ENCODE peak calls at places on chromosomes 13 and 19, in ten cellular contexts. One of them, this sample, is unnamed.
A peak's percentile ranks its signal among the peaks of the same experiment; 100 is the strongest.

GRCh38 chr19:6021878-6022569 is 44.1 kb upstream of the RANBP3 start:
- DNase-seq in globus pallidus: peak; percentile 70
- DNase-seq in choroid plexus epithelial cell: peak; percentile 91
- DNase-seq in left ventricle myocardium superior: peak; percentile 82
- DNase-seq in RWPE1: peak; percentile 40
- DNase-seq in naive thymus-derived CD8-positive, alpha-beta T cell: peak; percentile 74
- DNase-seq in neural crest cell: peak; percentile 86
- DNase-seq in fibroblast of mammary gland: peak; percentile 78
- DNase-seq in stimulated activated CD8-positive, alpha-beta memory T cell treated with anti-CD3 and anti-CD28 coated beads, Interleukin-15, amount 100 ng/mL, for 48 hours: peak; percentile 60
- DNase-seq in GM06990: peak; percentile 43
- DNase-seq in this sample: peak; percentile 76

GRCh38 chr13:21259571-21260455 is 83.4 kb downstream of the MRPL57 start:
- DNase-seq in naive thymus-derived CD8-positive, alpha-beta T cell: no peak
- DNase-seq in left ventricle myocardium superior: no peak
- DNase-seq in neural crest cell: no peak
- DNase-seq in globus pallidus: no peak
- DNase-seq in GM06990: no peak
- DNase-seq in stimulated activated CD8-positive, alpha-beta memory T cell treated with anti-CD3 and anti-CD28 coated beads, Interleukin-15, amount 100 ng/mL, for 48 hours: no peak
- DNase-seq in choroid plexus epithelial cell: no peak
- DNase-seq in RWPE1: no peak
- DNase-seq in fibroblast of mammary gland: no peak
- DNase-seq in this sample: no peak

GRCh38 chr13:102846261-102847015 is 606 bp downstream of the ERCC5 start:
- DNase-seq in neural crest cell: peak; percentile 7
- DNase-seq in left ventricle myocardium superior: peak; percentile 46
- DNase-seq in naive thymus-derived CD8-positive, alpha-beta T cell: peak; percentile 48
- DNase-seq in fibroblast of mammary gland: peak; percentile 51
- DNase-seq in choroid plexus epithelial cell: peak; percentile 52
- DNase-seq in stimulated activated CD8-positive, alpha-beta memory T cell treated with anti-CD3 and anti-CD28 coated beads, Interleukin-15, amount 100 ng/mL, for 48 hours: peak; percentile 27
- DNase-seq in GM06990: peak; percentile 63
- DNase-seq in RWPE1: peak; percentile 30
- DNase-seq in globus pallidus: peak; percentile 44
- DNase-seq in this sample: peak; percentile 74

GRCh38 chr13:21625366-21625765 is 21.4 kb upstream of the MICU2 start:
- DNase-seq in GM06990: no peak
- DNase-seq in fibroblast of mammary gland: peak; percentile 42
- DNase-seq in neural crest cell: no peak
- DNase-seq in stimulated activated CD8-positive, alpha-beta memory T cell treated with anti-CD3 and anti-CD28 coated beads, Interleukin-15, amount 100 ng/mL, for 48 hours: no peak
- DNase-seq in globus pallidus: no peak
- DNase-seq in choroid plexus epithelial cell: peak; percentile 55
- DNase-seq in naive thymus-derived CD8-positive, alpha-beta T cell: peak; percentile 10
- DNase-seq in left ventricle myocardium superior: no peak
- DNase-seq in RWPE1: peak; percentile 55
- DNase-seq in this sample: no peak

GRCh38 chr13:87234981-87235380 is 436.2 kb upstream of the SLITRK5 start:
- DNase-seq in globus pallidus: no peak
- DNase-seq in choroid plexus epithelial cell: peak; percentile 96
- DNase-seq in naive thymus-derived CD8-positive, alpha-beta T cell: no peak
- DNase-seq in fibroblast of mammary gland: peak; percentile 26
- DNase-seq in left ventricle myocardium superior: no peak
- DNase-seq in RWPE1: no peak
- DNase-seq in stimulated activated CD8-positive, alpha-beta memory T cell treated with anti-CD3 and anti-CD28 coated beads, Interleukin-15, amount 100 ng/mL, for 48 hours: no peak
- DNase-seq in neural crest cell: no peak
- DNase-seq in GM06990: no peak
- DNase-seq in this sample: no peak

GRCh38 chr13:26919311-26919710 is 158.7 kb upstream of the GPR12 start:
- DNase-seq in naive thymus-derived CD8-positive, alpha-beta T cell: no peak
- DNase-seq in choroid plexus epithelial cell: no peak
- DNase-seq in GM06990: no peak
- DNase-seq in globus pallidus: no peak
- DNase-seq in fibroblast of mammary gland: peak; percentile 16
- DNase-seq in RWPE1: no peak
- DNase-seq in left ventricle myocardium superior: no peak
- DNase-seq in neural crest cell: no peak
- DNase-seq in stimulated activated CD8-positive, alpha-beta memory T cell treated with anti-CD3 and anti-CD28 coated beads, Interleukin-15, amount 100 ng/mL, for 48 hours: no peak
- DNase-seq in this sample: no peak

GRCh38 chr13:62280590-62280989 is 864.9 kb upstream of the PCDH20 start:
- DNase-seq in neural crest cell: no peak
- DNase-seq in globus pallidus: no peak
- DNase-seq in GM06990: peak; percentile 32
- DNase-seq in left ventricle myocardium superior: no peak
- DNase-seq in stimulated activated CD8-positive, alpha-beta memory T cell treated with anti-CD3 and anti-CD28 coated beads, Interleukin-15, amount 100 ng/mL, for 48 hours: no peak
- DNase-seq in fibroblast of mammary gland: no peak
- DNase-seq in choroid plexus epithelial cell: no peak
- DNase-seq in RWPE1: no peak
- DNase-seq in naive thymus-derived CD8-positive, alpha-beta T cell: no peak
- DNase-seq in this sample: no peak

GRCh38 chr19:39599116-39599515 is 3.2 kb upstream of the LGALS13 start:
- DNase-seq in globus pallidus: no peak
- DNase-seq in RWPE1: peak; percentile 16
- DNase-seq in fibroblast of mammary gland: peak; percentile 21
- DNase-seq in choroid plexus epithelial cell: peak; percentile 41
- DNase-seq in left ventricle myocardium superior: no peak
- DNase-seq in GM06990: no peak
- DNase-seq in stimulated activated CD8-positive, alpha-beta memory T cell treated with anti-CD3 and anti-CD28 coated beads, Interleukin-15, amount 100 ng/mL, for 48 hours: no peak
- DNase-seq in naive thymus-derived CD8-positive, alpha-beta T cell: no peak
- DNase-seq in neural crest cell: peak; percentile 35
- DNase-seq in this sample: peak; percentile 33

GRCh38 chr13:47258384-47258783 is 361.5 kb upstream of the HTR2A start:
- DNase-seq in fibroblast of mammary gland: peak; percentile 20
- DNase-seq in left ventricle myocardium superior: no peak
- DNase-seq in globus pallidus: no peak
- DNase-seq in choroid plexus epithelial cell: no peak
- DNase-seq in stimulated activated CD8-positive, alpha-beta memory T cell treated with anti-CD3 and anti-CD28 coated beads, Interleukin-15, amount 100 ng/mL, for 48 hours: no peak
- DNase-seq in RWPE1: no peak
- DNase-seq in GM06990: no peak
- DNase-seq in naive thymus-derived CD8-positive, alpha-beta T cell: no peak
- DNase-seq in neural crest cell: no peak
- DNase-seq in this sample: no peak

GRCh38 chr19:6088677-6089063 is 21.6 kb downstream of the RFX2 start:
- DNase-seq in globus pallidus: no peak
- DNase-seq in fibroblast of mammary gland: peak; percentile 76
- DNase-seq in naive thymus-derived CD8-positive, alpha-beta T cell: no peak
- DNase-seq in GM06990: no peak
- DNase-seq in RWPE1: peak; percentile 56
- DNase-seq in left ventricle myocardium superior: no peak
- DNase-seq in stimulated activated CD8-positive, alpha-beta memory T cell treated with anti-CD3 and anti-CD28 coated beads, Interleukin-15, amount 100 ng/mL, for 48 hours: no peak
- DNase-seq in neural crest cell: no peak
- DNase-seq in choroid plexus epithelial cell: peak; percentile 44
- DNase-seq in this sample: no peak

GRCh38 chr13:34174671-34175145 is 356.8 kb downstream of the RFC3 start:
- DNase-seq in RWPE1: no peak
- DNase-seq in GM06990: no peak
- DNase-seq in neural crest cell: no peak
- DNase-seq in globus pallidus: no peak
- DNase-seq in stimulated activated CD8-positive, alpha-beta memory T cell treated with anti-CD3 and anti-CD28 coated beads, Interleukin-15, amount 100 ng/mL, for 48 hours: no peak
- DNase-seq in left ventricle myocardium superior: no peak
- DNase-seq in naive thymus-derived CD8-positive, alpha-beta T cell: no peak
- DNase-seq in choroid plexus epithelial cell: peak; percentile 91
- DNase-seq in fibroblast of mammary gland: peak; percentile 47
- DNase-seq in this sample: peak; percentile 65